ENCODE peak calls at places on chromosomes 2 and 18, in nine cellular contexts. T is breast epithelium, F is testis, O is transverse colon, B is sigmoid colon, L is prostate gland, K is esophagus squamous epithelium, X is IMR-90, G is uterus. P is an unnamed sample.

GRCh38 chr2:74507926-74508520 is 528 bp upstream of the PCGF1 start:
- DNase-seq in T (no peak), F (peak), O (peak), B (no peak), L (no peak), K (no peak), X (peak), G (no peak), P (no peak)

GRCh38 chr2:173054466-173054865 is 21.2 kb upstream of the MAP3K20 start:
- DNase-seq in T (no peak), F (no peak), O (no peak), B (no peak), L (no peak), K (no peak), X (peak), G (no peak), P (no peak)

GRCh38 chr2:20431772-20432171 is 15.1 kb upstream of the RHOB start:
- DNase-seq in T (no peak), F (no peak), O (no peak), B (peak), L (no peak), K (no peak), X (no peak), G (no peak), P (no peak)

GRCh38 chr2:38010995-38011394 is 65.0 kb downstream of the CYP1B1 start:
- DNase-seq in T (no peak), F (no peak), O (no peak), B (no peak), L (no peak), K (no peak), X (no peak), G (no peak), P (no peak)

GRCh38 chr2:239919779-239920545 is 105.2 kb downstream of the NDUFA10 start:
- DNase-seq in T (no peak), F (peak), O (no peak), B (no peak), L (no peak), K (no peak), X (no peak), G (no peak), P (no peak)

GRCh38 chr18:13620206-13620672 is 106.1 kb downstream of the FAM210A start:
- DNase-seq in T (no peak), F (peak), O (no peak), B (peak), L (no peak), K (no peak), X (no peak), G (no peak), P (no peak)

GRCh38 chr2:232592687-232593407 is 40.6 kb upstream of the EFHD1 start:
- DNase-seq in T (no peak), F (no peak), O (peak), B (no peak), L (peak), K (no peak), X (peak), G (peak), P (peak)

GRCh38 chr2:86336350-86337234 is 834 bp downstream of the REEP1 start:
- DNase-seq in T (no peak), F (no peak), O (no peak), B (no peak), L (no peak), K (no peak), X (no peak), G (no peak), P (no peak)

GRCh38 chr2:124580263-124580662 is 555.2 kb downstream of the CNTNAP5 start:
- DNase-seq in T (no peak), F (no peak), O (no peak), B (no peak), L (no peak), K (no peak), X (no peak), G (no peak), P (no peak)

GRCh38 chr2:118065015-118065666 is 23.1 kb upstream of the INSIG2 start:
- DNase-seq in T (no peak), F (no peak), O (no peak), B (no peak), L (no peak), K (no peak), X (no peak), G (no peak), P (no peak)

GRCh38 chr2:164073053-164073757 is 337.4 kb upstream of the FIGN start:
- DNase-seq in T (no peak), F (no peak), O (no peak), B (no peak), L (no peak), K (no peak), X (no peak), G (no peak), P (no peak)

GRCh38 chr2:239495175-239495574 is 94.4 kb upstream of the HDAC4 start:
- DNase-seq in T (no peak), F (no peak), O (no peak), B (no peak), L (no peak), K (no peak), X (no peak), G (no peak), P (no peak)

DNA sequence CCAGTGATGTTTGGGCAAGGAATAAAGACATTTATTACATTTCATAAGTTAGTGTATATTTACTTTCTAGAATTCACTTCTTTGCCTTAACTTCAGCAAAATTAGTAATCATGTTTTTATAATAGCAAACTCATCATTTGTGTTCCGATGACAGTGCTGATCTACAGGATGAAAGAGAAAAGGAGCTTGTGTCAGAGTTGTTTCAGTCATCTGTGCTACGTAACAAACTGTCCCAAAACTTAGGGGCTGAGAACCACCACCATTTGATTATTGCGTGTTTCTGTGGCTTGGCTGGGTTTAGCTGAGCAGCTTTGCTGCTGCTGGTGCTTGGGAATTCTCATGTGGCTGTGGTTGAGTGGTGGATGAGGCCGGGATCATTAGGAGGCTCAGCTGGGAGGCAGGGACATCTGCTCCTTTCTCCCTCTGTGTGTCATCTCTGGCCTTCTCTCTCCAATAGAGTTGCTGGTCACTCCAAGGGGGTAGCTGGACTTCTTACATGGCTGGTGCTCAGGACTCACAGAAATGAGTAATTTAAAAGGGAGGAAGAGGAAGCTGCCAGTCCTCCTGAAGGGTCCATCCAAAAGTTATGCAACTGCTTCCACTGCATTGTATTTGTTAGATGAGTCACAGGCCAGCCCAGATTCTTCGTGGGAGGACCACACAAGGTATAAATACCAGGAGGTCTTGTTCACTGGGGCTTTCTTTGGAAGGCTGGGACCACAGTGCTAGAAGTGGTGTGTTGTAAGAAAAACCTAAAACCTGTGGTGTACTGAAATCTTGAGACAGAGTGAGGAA is 43.4 kb upstream of the HAAO start:
- DNase-seq in T (no peak), F (peak), O (peak), B (peak), L (no peak), K (no peak), X (peak), G (peak), P (peak)
- TF ChIP-seq POLR2A in T (peak), F (no peak), O (no peak), B (no peak), L (no peak), K (no peak), X (peak), G (peak), P (no peak)

GRCh38 chr2:12106440-12107080 is 360.1 kb downstream of the LPIN1 start:
- DNase-seq in T (no peak), F (no peak), O (peak), B (peak), L (no peak), K (no peak), X (peak), G (peak), P (peak)

GRCh38 chr2:12105180-12105579 is 358.7 kb downstream of the LPIN1 start:
- DNase-seq in T (no peak), F (no peak), O (no peak), B (no peak), L (no peak), K (no peak), X (no peak), G (no peak), P (no peak)

GRCh38 chr2:12099374-12099773 is 352.9 kb downstream of the LPIN1 start:
- DNase-seq in T (no peak), F (no peak), O (no peak), B (no peak), L (no peak), K (no peak), X (no peak), G (no peak), P (no peak)

GRCh38 chr2:12097860-12098259 is 351.4 kb downstream of the LPIN1 start:
- DNase-seq in T (no peak), F (no peak), O (no peak), B (no peak), L (no peak), K (no peak), X (no peak), G (no peak), P (no peak)

GRCh38 chr2:12102679-12103078 is 356.2 kb downstream of the LPIN1 start:
- DNase-seq in T (no peak), F (no peak), O (no peak), B (no peak), L (no peak), K (no peak), X (no peak), G (no peak), P (no peak)
- TF ChIP-seq POLR2A in T (no peak), F (no peak), O (no peak), B (no peak), L (no peak), K (no peak), X (no peak), G (no peak), P (no peak)

GRCh38 chr2:9558948-9559381 is 3.3 kb upstream of the ADAM17 start:
- DNase-seq in T (no peak), F (peak), O (no peak), B (no peak), L (no peak), K (no peak), X (peak), G (peak), P (no peak)

GRCh38 chr2:9556121-9556869 is 665 bp upstream of the ADAM17 start:
- DNase-seq in T (no peak), F (no peak), O (no peak), B (no peak), L (peak), K (no peak), X (peak), G (no peak), P (no peak)

GRCh38 chr2:9554841-9555337 is 741 bp downstream of the ADAM17 start:
- DNase-seq in T (no peak), F (peak), O (peak), B (no peak), L (peak), K (no peak), X (peak), G (peak), P (no peak)

GRCh38 chr2:9552491-9553178 is 3.0 kb downstream of the ADAM17 start:
- DNase-seq in T (no peak), F (no peak), O (no peak), B (no peak), L (no peak), K (no peak), X (peak), G (no peak), P (no peak)

DNA sequence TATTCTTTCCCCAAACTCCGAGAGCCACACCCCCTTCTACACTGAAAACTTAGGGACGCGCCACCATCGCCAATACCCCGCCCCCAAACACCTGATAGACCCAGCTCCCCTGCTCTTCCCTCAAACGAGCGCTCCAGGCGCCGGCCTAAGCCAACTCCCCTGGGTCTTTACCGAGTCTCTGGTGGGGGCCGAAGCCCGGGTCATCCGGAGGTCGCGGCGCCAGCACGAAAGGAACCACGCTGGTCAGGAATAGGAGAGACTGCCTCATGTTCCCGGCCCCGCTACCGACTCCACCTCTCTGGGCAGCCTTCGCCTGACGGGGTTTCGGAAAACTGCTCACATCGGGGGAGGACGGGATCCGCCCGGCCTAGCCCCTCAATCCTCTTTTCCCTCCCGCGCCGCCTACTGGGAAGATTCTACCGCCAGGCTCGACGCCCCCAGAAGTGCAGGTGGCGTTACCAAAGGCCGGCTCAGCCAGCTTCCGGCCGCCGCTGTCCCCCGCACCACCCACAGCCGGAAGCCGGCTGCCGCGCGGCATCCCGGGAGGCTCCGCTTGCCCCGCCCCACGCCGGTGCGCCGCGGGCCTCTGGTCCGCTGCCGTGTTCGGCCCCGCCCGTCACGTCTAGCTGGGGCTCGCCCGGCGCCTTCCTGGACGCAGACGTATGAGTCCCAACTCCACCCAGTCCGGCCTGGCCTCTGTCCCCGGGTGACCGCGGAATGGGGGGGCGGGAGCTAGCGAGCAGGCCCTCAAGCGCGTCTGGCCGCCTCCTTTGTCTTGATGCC is at the start of gene ADAM17:
- DNase-seq in T (peak), F (peak), O (peak), B (peak), L (peak), K (peak), X (peak), G (peak), P (peak)
- TF ChIP-seq POLR2A in T (peak), F (peak), O (peak), B (peak), L (peak), K (peak), X (peak), G (peak), P (peak)

GRCh38 chr2:189000221-189000620 is 26.0 kb downstream of the COL3A1 start:
- DNase-seq in T (no peak), F (no peak), O (no peak), B (no peak), L (no peak), K (no peak), X (no peak), G (no peak), P (no peak)

GRCh38 chr2:188997276-188997675 is 23.1 kb downstream of the COL3A1 start:
- DNase-seq in T (no peak), F (no peak), O (no peak), B (no peak), L (no peak), K (no peak), X (no peak), G (no peak), P (no peak)

GRCh38 chr2:189002079-189002478 is 27.9 kb downstream of the COL3A1 start:
- DNase-seq in T (no peak), F (no peak), O (no peak), B (no peak), L (no peak), K (no peak), X (peak), G (no peak), P (peak)
- TF ChIP-seq POLR2A in T (no peak), F (no peak), O (no peak), B (no peak), L (no peak), K (no peak), X (no peak), G (no peak), P (no peak)

GRCh38 chr18:59357928-59358327 is 1.1 kb downstream of the LMAN1 start:
- DNase-seq in T (no peak), F (no peak), O (no peak), B (no peak), L (peak), K (no peak), X (peak), G (no peak), P (peak)
- TF ChIP-seq POLR2A in T (no peak), F (no peak), O (no peak), B (no peak), L (no peak), K (no peak), X (no peak), G (no peak), P (no peak)

DNA sequence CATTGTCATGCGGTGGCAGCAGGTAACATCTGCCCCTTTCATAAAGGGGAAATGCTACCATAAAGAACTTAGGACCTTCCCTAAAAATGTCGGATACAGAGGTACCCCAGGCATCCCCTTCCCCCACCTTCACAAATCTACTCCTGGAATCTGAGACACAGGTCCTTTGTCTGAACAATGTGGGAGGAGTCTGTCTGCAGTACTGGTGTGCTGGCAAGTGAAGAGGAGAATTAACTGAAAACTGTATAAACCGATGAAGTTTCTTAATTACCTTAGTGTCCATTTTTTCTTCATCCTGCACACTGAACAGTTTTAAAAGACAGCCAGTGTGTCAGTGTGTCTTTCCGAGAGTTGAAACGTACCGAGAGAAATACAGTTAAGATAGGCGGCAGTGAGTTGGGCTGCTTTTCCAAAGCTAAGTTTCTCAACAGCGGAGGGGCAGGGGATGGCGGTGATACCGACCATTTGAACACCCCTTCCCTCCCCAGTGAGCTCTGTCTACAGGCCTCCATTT is 1.8 kb downstream of the MEX3C start:
- DNase-seq in T (no peak), F (peak), O (peak), B (no peak), L (peak), K (no peak), X (peak), G (no peak), P (no peak)
- TF ChIP-seq POLR2A in T (no peak), F (no peak), O (no peak), B (no peak), L (peak), K (peak), X (no peak), G (no peak), P (no peak)

DNA sequence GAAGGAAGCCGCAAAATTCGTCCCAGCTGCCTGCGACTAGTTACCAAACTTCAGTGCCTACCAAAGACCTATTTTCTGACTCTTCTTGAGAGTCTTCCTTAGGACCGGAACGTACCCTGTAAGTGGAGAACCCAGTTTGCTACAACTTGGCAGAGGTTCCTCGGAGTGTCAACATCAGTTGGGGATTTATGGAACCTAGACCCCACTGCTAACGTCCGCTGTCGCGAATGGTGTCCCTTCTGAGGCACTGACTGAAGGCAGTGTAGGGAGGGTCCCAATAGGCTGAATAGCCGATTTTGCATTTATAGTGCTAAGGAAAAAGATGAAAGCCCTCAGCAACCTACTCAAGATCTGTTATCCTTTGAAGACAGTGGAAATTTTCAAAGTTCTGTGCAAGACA is 568 bp upstream of the STK17B start:
- DNase-seq in T (no peak), F (no peak), O (no peak), B (no peak), L (no peak), K (no peak), X (no peak), G (peak), P (no peak)
- TF ChIP-seq POLR2A in T (no peak), F (no peak), O (no peak), B (no peak), L (no peak), K (no peak), X (no peak), G (no peak), P (no peak)

DNA sequence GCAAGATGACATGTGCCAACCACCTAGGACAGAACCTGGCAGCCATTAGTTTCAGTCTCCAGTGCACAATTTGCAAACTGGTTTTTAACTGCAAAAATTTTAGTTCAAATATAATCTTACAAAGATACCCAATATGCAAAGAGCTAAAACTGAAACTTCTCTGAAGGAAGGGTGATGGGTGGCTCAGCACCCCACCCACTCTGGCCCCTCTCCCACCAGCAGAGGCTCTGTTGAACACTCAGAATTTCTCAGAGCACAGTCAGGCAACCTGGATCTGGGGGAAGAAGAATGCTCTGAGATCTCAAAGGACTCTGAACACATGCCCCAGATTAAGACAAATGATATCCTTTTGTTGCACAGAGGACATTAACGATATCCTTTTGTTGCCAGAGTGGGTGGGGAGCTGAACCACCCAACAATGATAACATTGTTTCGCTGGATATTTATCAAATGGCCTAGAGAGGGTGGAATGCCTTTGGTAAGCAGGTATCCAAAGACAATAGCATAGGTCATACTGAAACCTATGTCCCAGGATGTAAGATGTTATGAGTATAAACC is 104.7 kb downstream of the LBH start:
- DNase-seq in T (no peak), F (no peak), O (no peak), B (no peak), L (no peak), K (no peak), X (no peak), G (no peak), P (no peak)
- TF ChIP-seq POLR2A in T (no peak), F (no peak), O (no peak), B (no peak), L (no peak), K (no peak), X (no peak), G (no peak), P (no peak)

GRCh38 chr18:23872701-23873550 is 141.6 kb upstream of the TTC39C start:
- DNase-seq in T (no peak), F (no peak), O (peak), B (no peak), L (peak), K (no peak), X (no peak), G (no peak), P (no peak)
- TF ChIP-seq POLR2A in T (no peak), F (no peak), O (peak), B (peak), L (peak), K (peak), X (no peak), G (no peak), P (no peak)